ENCODE peak calls at places on chromosomes 7 and 10, in nine cellular contexts. One of them, this sample, is unnamed.

GRCh38 chr10:46170789-46171188 is 116.0 kb upstream of the ANTXRL start:
- DNase-seq in EL: no peak
- DNase-seq in NCI-H1105 treated with DMSO at 0.1 percent for 48 hours: no peak
- DNase-seq in left ventricle myocardium inferior: no peak
- DNase-seq in amygdala: no peak
- DNase-seq in AG09309: no peak
- DNase-seq in dermis blood vessel endothelial cell: no peak
- DNase-seq in WTC11: no peak
- DNase-seq in upper lobe of right lung: no peak
- DNase-seq in this sample: no peak

GRCh38 chr7:135562720-135563119 is 5.0 kb downstream of the NUP205 start:
- DNase-seq in EL: no peak
- DNase-seq in dermis blood vessel endothelial cell: no peak
- DNase-seq in NCI-H1105 treated with DMSO at 0.1 percent for 48 hours: no peak
- DNase-seq in left ventricle myocardium inferior: no peak
- DNase-seq in amygdala: no peak
- DNase-seq in AG09309: no peak
- DNase-seq in upper lobe of right lung: no peak
- DNase-seq in WTC11: peak
- DNase-seq in this sample: no peak

GRCh38 chr10:133140417-133141143 is 19.4 kb upstream of the KNDC1 start:
- DNase-seq in upper lobe of right lung: no peak
- DNase-seq in left ventricle myocardium inferior: no peak
- DNase-seq in EL: no peak
- DNase-seq in AG09309: no peak
- DNase-seq in amygdala: no peak
- DNase-seq in dermis blood vessel endothelial cell: no peak
- DNase-seq in WTC11: no peak
- DNase-seq in NCI-H1105 treated with DMSO at 0.1 percent for 48 hours: no peak
- DNase-seq in this sample: peak

GRCh38 chr7:55545496-55545895 is 26.8 kb downstream of the VOPP1 start:
- DNase-seq in left ventricle myocardium inferior: no peak
- DNase-seq in amygdala: no peak
- DNase-seq in WTC11: no peak
- DNase-seq in dermis blood vessel endothelial cell: no peak
- DNase-seq in AG09309: no peak
- DNase-seq in upper lobe of right lung: no peak
- DNase-seq in NCI-H1105 treated with DMSO at 0.1 percent for 48 hours: no peak
- DNase-seq in EL: peak
- DNase-seq in this sample: peak

GRCh38 chr7:150940446-150941102 is 37.5 kb downstream of the KCNH2 start:
- DNase-seq in AG09309: no peak
- DNase-seq in left ventricle myocardium inferior: no peak
- DNase-seq in EL: no peak
- DNase-seq in amygdala: no peak
- DNase-seq in dermis blood vessel endothelial cell: no peak
- DNase-seq in WTC11: no peak
- DNase-seq in NCI-H1105 treated with DMSO at 0.1 percent for 48 hours: no peak
- DNase-seq in upper lobe of right lung: peak
- DNase-seq in this sample: no peak

GRCh38 chr7:42097756-42098155 is 139.3 kb downstream of the GLI3 start:
- DNase-seq in upper lobe of right lung: no peak
- DNase-seq in amygdala: no peak
- DNase-seq in WTC11: no peak
- DNase-seq in dermis blood vessel endothelial cell: peak
- DNase-seq in EL: peak
- DNase-seq in AG09309: peak
- DNase-seq in left ventricle myocardium inferior: no peak
- DNase-seq in NCI-H1105 treated with DMSO at 0.1 percent for 48 hours: no peak
- DNase-seq in this sample: peak

GRCh38 chr10:124703778-124704427 is 40.3 kb downstream of the FAM53B start:
- DNase-seq in left ventricle myocardium inferior: peak
- DNase-seq in amygdala: peak
- DNase-seq in dermis blood vessel endothelial cell: peak
- DNase-seq in upper lobe of right lung: no peak
- DNase-seq in NCI-H1105 treated with DMSO at 0.1 percent for 48 hours: no peak
- DNase-seq in WTC11: no peak
- DNase-seq in EL: no peak
- DNase-seq in AG09309: no peak
- DNase-seq in this sample: peak

GRCh38 chr10:11861341-11861740 is 38.2 kb downstream of the PROSER2 start:
- DNase-seq in NCI-H1105 treated with DMSO at 0.1 percent for 48 hours: no peak
- DNase-seq in dermis blood vessel endothelial cell: no peak
- DNase-seq in amygdala: no peak
- DNase-seq in upper lobe of right lung: peak
- DNase-seq in EL: no peak
- DNase-seq in WTC11: no peak
- DNase-seq in left ventricle myocardium inferior: no peak
- DNase-seq in AG09309: no peak
- DNase-seq in this sample: peak

GRCh38 chr10:43055991-43056567 is 20.8 kb upstream of the RET start:
- DNase-seq in EL: no peak
- DNase-seq in dermis blood vessel endothelial cell: no peak
- DNase-seq in amygdala: no peak
- DNase-seq in upper lobe of right lung: peak
- DNase-seq in NCI-H1105 treated with DMSO at 0.1 percent for 48 hours: no peak
- DNase-seq in AG09309: no peak
- DNase-seq in WTC11: peak
- DNase-seq in left ventricle myocardium inferior: peak
- DNase-seq in this sample: no peak

GRCh38 chr7:63925262-63925625 is 73.4 kb upstream of the ZNF722 start:
- DNase-seq in upper lobe of right lung: no peak
- DNase-seq in amygdala: no peak
- DNase-seq in NCI-H1105 treated with DMSO at 0.1 percent for 48 hours: no peak
- DNase-seq in EL: no peak
- DNase-seq in left ventricle myocardium inferior: no peak
- DNase-seq in WTC11: no peak
- DNase-seq in AG09309: no peak
- DNase-seq in dermis blood vessel endothelial cell: no peak
- DNase-seq in this sample: no peak

GRCh38 chr7:29194594-29195417 is at the start of gene CHN2:
- DNase-seq in dermis blood vessel endothelial cell: peak
- DNase-seq in AG09309: no peak
- DNase-seq in WTC11: peak
- DNase-seq in EL: peak
- DNase-seq in amygdala: peak
- DNase-seq in left ventricle myocardium inferior: peak
- DNase-seq in NCI-H1105 treated with DMSO at 0.1 percent for 48 hours: peak
- DNase-seq in upper lobe of right lung: peak
- DNase-seq in this sample: peak

GRCh38 chr10:44125879-44126675 is 258.8 kb downstream of the CXCL12 start:
- DNase-seq in upper lobe of right lung: no peak
- DNase-seq in WTC11: no peak
- DNase-seq in EL: peak
- DNase-seq in amygdala: no peak
- DNase-seq in left ventricle myocardium inferior: no peak
- DNase-seq in dermis blood vessel endothelial cell: no peak
- DNase-seq in NCI-H1105 treated with DMSO at 0.1 percent for 48 hours: no peak
- DNase-seq in AG09309: peak
- DNase-seq in this sample: peak

GRCh38 chr7:12764355-12765000 is 77.0 kb downstream of the ARL4A start:
- DNase-seq in EL: no peak
- DNase-seq in dermis blood vessel endothelial cell: no peak
- DNase-seq in amygdala: no peak
- DNase-seq in left ventricle myocardium inferior: no peak
- DNase-seq in upper lobe of right lung: no peak
- DNase-seq in WTC11: no peak
- DNase-seq in NCI-H1105 treated with DMSO at 0.1 percent for 48 hours: no peak
- DNase-seq in AG09309: no peak
- DNase-seq in this sample: no peak

GRCh38 chr7:71694678-71695077 is 562.7 kb downstream of the GALNT17 start:
- DNase-seq in dermis blood vessel endothelial cell: no peak
- DNase-seq in NCI-H1105 treated with DMSO at 0.1 percent for 48 hours: no peak
- DNase-seq in upper lobe of right lung: no peak
- DNase-seq in amygdala: no peak
- DNase-seq in left ventricle myocardium inferior: no peak
- DNase-seq in AG09309: no peak
- DNase-seq in EL: no peak
- DNase-seq in WTC11: no peak
- DNase-seq in this sample: no peak